ENCODE peak calls at places on chromosomes 12 and 14, in six cellular contexts. D is left ventricle myocardium superior; E is 8988T; L is right lobe of liver; G is hepatocyte; V is stimulated activated CD4-positive, alpha-beta T cell treated with anti-CD3 and anti-CD28 coated beads, Interleukin-2, amount 100 ng/mL, for 24 hours. M is an unnamed sample.
A peak's percentile ranks its signal among the peaks of the same experiment; 100 is the strongest.

GRCh38 chr12:65878540-65878939 is 54.3 kb downstream of the HMGA2 start:
- DNase-seq in D (no peak), E (peak; percentile 20), L (no peak), G (peak; percentile 58), V (no peak), M (no peak)

GRCh38 chr14:76917759-76918175 is 91.6 kb downstream of the LRRC74A start:
- DNase-seq in D (peak; percentile 88), E (no peak), L (no peak), G (no peak), V (no peak), M (no peak)

GRCh38 chr12:121774968-121775474 is 18.5 kb downstream of the RHOF start:
- DNase-seq in D (no peak), E (no peak), L (no peak), G (no peak), V (no peak), M (no peak)

GRCh38 chr14:67987596-67987995 is 168.0 kb downstream of the RAD51B start:
- DNase-seq in D (no peak), E (no peak), L (no peak), G (peak; percentile 21), V (no peak), M (no peak)

GRCh38 chr14:61588419-61588901 is 106.9 kb upstream of the HIF1A start:
- DNase-seq in D (no peak), E (no peak), L (no peak), G (no peak), V (no peak), M (no peak)

GRCh38 chr12:101713059-101713682 is 15.7 kb downstream of the CHPT1 start:
- DNase-seq in D (peak; percentile 44), E (no peak), L (peak; percentile 83), G (peak; percentile 49), V (no peak), M (no peak)

GRCh38 chr14:21768116-21768874 is 94.7 kb upstream of the OR4E1 start:
- DNase-seq in D (no peak), E (no peak), L (no peak), G (peak; percentile 55), V (no peak), M (peak; percentile 52)

GRCh38 chr12:47394070-47394469 is 311.8 kb downstream of the RPAP3 start:
- DNase-seq in D (no peak), E (no peak), L (no peak), G (no peak), V (peak; percentile 40), M (no peak)

GRCh38 chr12:73181244-73181643 is 909.1 kb downstream of the TRHDE start:
- DNase-seq in D (no peak), E (no peak), L (no peak), G (no peak), V (no peak), M (no peak)

GRCh38 chr12:117063162-117063911 is 35.9 kb downstream of the TESC start:
- DNase-seq in D (no peak), E (no peak), L (no peak), G (no peak), V (peak; percentile 25), M (no peak)

GRCh38 chr14:21092147-21093011 is 6.1 kb downstream of the ZNF219 start:
- DNase-seq in D (peak; percentile 93), E (peak; percentile 91), L (peak; percentile 90), G (peak; percentile 86), V (peak; percentile 95), M (peak; percentile 22)

GRCh38 chr12:122162976-122163375 is 11.0 kb downstream of the IL31 start:
- DNase-seq in D (no peak), E (no peak), L (no peak), G (no peak), V (no peak), M (no peak)

GRCh38 chr12:27952510-27952909 is 20.0 kb downstream of the PTHLH start:
- DNase-seq in D (no peak), E (no peak), L (no peak), G (no peak), V (no peak), M (no peak)

GRCh38 chr12:1776139-1776975 is 44.0 kb upstream of the LRTM2 start:
- DNase-seq in D (no peak), E (no peak), L (no peak), G (no peak), V (no peak), M (peak; percentile 45)

GRCh38 chr14:71714225-71714624 is 218.0 kb upstream of the RGS6 start:
- DNase-seq in D (no peak), E (no peak), L (no peak), G (no peak), V (no peak), M (no peak)

GRCh38 chr14:71103662-71104484 is 196.6 kb downstream of the PCNX1 start:
- DNase-seq in D (no peak), E (no peak), L (no peak), G (peak; percentile 79), V (no peak), M (peak; percentile 78)

GRCh38 chr14:54597795-54598443 is 31.0 kb downstream of the SAMD4A start:
- DNase-seq in D (no peak), E (no peak), L (no peak), G (no peak), V (no peak), M (no peak)

GRCh38 chr14:54374117-54374884 is 22.5 kb upstream of the CDKN3 start:
- DNase-seq in D (no peak), E (no peak), L (no peak), G (no peak), V (no peak), M (no peak)

GRCh38 chr12:94150483-94151225 is 2.3 kb downstream of the PLXNC1 start:
- DNase-seq in D (peak; percentile 37), E (no peak), L (peak; percentile 68), G (peak; percentile 57), V (peak; percentile 50), M (no peak)

GRCh38 chr12:118813778-118814359 is 167.5 kb upstream of the SRRM4 start:
- DNase-seq in D (no peak), E (no peak), L (no peak), G (no peak), V (no peak), M (no peak)

GRCh38 chr12:129520736-129521135 is 383.1 kb downstream of the TMEM132D start:
- DNase-seq in D (no peak), E (no peak), L (no peak), G (no peak), V (no peak), M (peak; percentile 19)

GRCh38 chr12:126268222-126268621 is 1203.0 kb downstream of the AACS start:
- DNase-seq in D (no peak), E (no peak), L (no peak), G (no peak), V (no peak), M (no peak)

GRCh38 chr14:99596071-99596627 is 7.9 kb downstream of the CCDC85C start:
- DNase-seq in D (no peak), E (no peak), L (no peak), G (no peak), V (no peak), M (no peak)

GRCh38 chr12:2297658-2298057 is 244.9 kb downstream of the CACNA1C start:
- DNase-seq in D (no peak), E (no peak), L (no peak), G (no peak), V (no peak), M (no peak)

GRCh38 chr12:9669534-9669933 is at the start of gene CLEC2D:
- DNase-seq in D (no peak), E (no peak), L (no peak), G (no peak), V (no peak), M (no peak)

GRCh38 chr12:84656705-84657104 is 255.9 kb downstream of the SLC6A15 start:
- DNase-seq in D (no peak), E (no peak), L (no peak), G (no peak), V (no peak), M (no peak)

GRCh38 chr12:123083661-123084571 is 67.0 kb downstream of the PITPNM2 start:
- DNase-seq in D (no peak), E (no peak), L (no peak), G (no peak), V (no peak), M (no peak)

GRCh38 chr14:60220084-60220483 is 28.9 kb upstream of the PPM1A start:
- DNase-seq in D (no peak), E (no peak), L (no peak), G (no peak), V (no peak), M (no peak)

GRCh38 chr12:55931317-55931779 is 386 bp downstream of the DGKA start:
- DNase-seq in D (peak; percentile 40), E (no peak), L (peak; percentile 52), G (no peak), V (no peak), M (peak; percentile 22)

GRCh38 chr12:38904932-38905479 is 385 bp downstream of the CPNE8 start:
- DNase-seq in D (peak; percentile 89), E (peak; percentile 45), L (peak; percentile 96), G (peak; percentile 77), V (peak; percentile 54), M (no peak)

GRCh38 chr14:22483863-22484593 is 105.0 kb downstream of the DAD1 start:
- DNase-seq in D (no peak), E (no peak), L (no peak), G (no peak), V (no peak), M (no peak)

GRCh38 chr12:118448341-118448740 is 72.0 kb downstream of the SUDS3 start:
- DNase-seq in D (peak; percentile 54), E (no peak), L (no peak), G (no peak), V (no peak), M (no peak)

GRCh38 chr12:101042211-101042610 is 167.8 kb downstream of the SLC5A8 start:
- DNase-seq in D (no peak), E (no peak), L (no peak), G (no peak), V (no peak), M (no peak)

GRCh38 chr12:130873106-130873795 is 1.4 kb downstream of the RAN start:
- DNase-seq in D (no peak), E (no peak), L (no peak), G (no peak), V (no peak), M (peak; percentile 53)

M was measured in RKO.